ENCODE peak calls at places on chromosome 20, in ten cellular contexts. Y, H, V, J, E, G, F, P, B and T are unnamed samples.

GRCh38 chr20:44572551-44573500 is 9.6 kb upstream of the PKIG start:
- DNase-seq in Y (peak; percentile 84), H (no peak), V (no peak), J (peak; percentile 30), E (peak; percentile 13), G (no peak), F (no peak), P (peak; percentile 78), B (peak; percentile 72), T (no peak)

GRCh38 chr20:37297066-37297736 is 7.7 kb downstream of the MANBAL start:
- DNase-seq in Y (peak; percentile 54), H (no peak), V (no peak), J (no peak), E (no peak), G (no peak), F (no peak), P (no peak), B (no peak), T (no peak)

GRCh38 chr20:50284811-50285375 is 94.3 kb downstream of the CEBPB start:
- DNase-seq in Y (no peak), H (no peak), V (no peak), J (no peak), E (no peak), G (peak; percentile 82), F (no peak), P (no peak), B (no peak), T (no peak)

GRCh38 chr20:58100731-58101356 is 127.6 kb downstream of the ANKRD60 start:
- DNase-seq in Y (no peak), H (no peak), V (no peak), J (no peak), E (no peak), G (no peak), F (no peak), P (no peak), B (no peak), T (no peak)

GRCh38 chr20:10919549-10920140 is 245.8 kb upstream of the JAG1 start:
- DNase-seq in Y (peak; percentile 31), H (no peak), V (no peak), J (no peak), E (no peak), G (no peak), F (no peak), P (no peak), B (no peak), T (no peak)

GRCh38 chr20:12528591-12529041 is 480.2 kb upstream of the SPTLC3 start:
- DNase-seq in Y (no peak), H (no peak), V (no peak), J (no peak), E (no peak), G (no peak), F (no peak), P (no peak), B (no peak), T (no peak)

GRCh38 chr20:56409946-56410345 is 2.1 kb upstream of the CASS4 start:
- DNase-seq in Y (no peak), H (no peak), V (no peak), J (no peak), E (no peak), G (no peak), F (no peak), P (no peak), B (no peak), T (no peak)

GRCh38 chr20:56433221-56433879 is 21.3 kb downstream of the CASS4 start:
- DNase-seq in Y (no peak), H (no peak), V (no peak), J (no peak), E (no peak), G (no peak), F (no peak), P (no peak), B (no peak), T (no peak)

GRCh38 chr20:19964289-19965263 is 52.6 kb upstream of the NAA20 start:
- DNase-seq in Y (peak; percentile 88), H (no peak), V (no peak), J (no peak), E (no peak), G (peak; percentile 70), F (no peak), P (no peak), B (no peak), T (no peak)

GRCh38 chr20:48126227-48126740 is 341.0 kb upstream of the SULF2 start:
- DNase-seq in Y (no peak), H (peak; percentile 19), V (no peak), J (no peak), E (no peak), G (no peak), F (no peak), P (no peak), B (no peak), T (no peak)

GRCh38 chr20:32344835-32345506 is 13.2 kb upstream of the ASXL1 start:
- DNase-seq in Y (no peak), H (no peak), V (no peak), J (peak; percentile 25), E (no peak), G (no peak), F (peak; percentile 52), P (no peak), B (no peak), T (no peak)

GRCh38 chr20:49979030-49979832 is 3.5 kb upstream of the SNAI1 start:
- DNase-seq in Y (peak; percentile 46), H (peak; percentile 84), V (peak; percentile 77), J (peak; percentile 70), E (peak; percentile 78), G (peak; percentile 78), F (peak; percentile 86), P (peak; percentile 51), B (peak; percentile 40), T (peak; percentile 62)

GRCh38 chr20:33963756-33964155 is 30.0 kb upstream of the RALY start:
- DNase-seq in Y (no peak), H (no peak), V (no peak), J (peak; percentile 27), E (no peak), G (no peak), F (no peak), P (no peak), B (no peak), T (no peak)

GRCh38 chr20:59004493-59004762 is 2.6 kb downstream of the CTSZ start:
- DNase-seq in Y (no peak), H (no peak), V (peak; percentile 62), J (peak; percentile 22), E (no peak), G (peak; percentile 83), F (no peak), P (no peak), B (no peak), T (peak; percentile 40)

GRCh38 chr20:5056801-5057599 is 55.7 kb upstream of the SLC23A2 start:
- DNase-seq in Y (peak; percentile 37), H (peak; percentile 43), V (peak; percentile 55), J (peak; percentile 95), E (no peak), G (no peak), F (no peak), P (peak; percentile 22), B (no peak), T (peak; percentile 80)

GRCh38 chr20:33437141-33437911 is 6.2 kb downstream of the SNTA1 start:
- DNase-seq in Y (peak; percentile 83), H (no peak), V (no peak), J (no peak), E (peak; percentile 35), G (peak; percentile 77), F (no peak), P (peak; percentile 67), B (no peak), T (no peak)

GRCh38 chr20:20215976-20216727 is 151.8 kb upstream of the INSM1 start:
- DNase-seq in Y (no peak), H (no peak), V (no peak), J (no peak), E (no peak), G (no peak), F (no peak), P (no peak), B (peak; percentile 80), T (peak; percentile 29)

GRCh38 chr20:49663112-49663511 is 50.6 kb downstream of the B4GALT5 start:
- DNase-seq in Y (no peak), H (no peak), V (no peak), J (no peak), E (no peak), G (no peak), F (no peak), P (no peak), B (no peak), T (no peak)

GRCh38 chr20:35719717-35720116 is 20.5 kb downstream of the ROMO1 start:
- DNase-seq in Y (no peak), H (no peak), V (no peak), J (no peak), E (no peak), G (no peak), F (no peak), P (no peak), B (no peak), T (no peak)

GRCh38 chr20:3768342-3769130 is 983 bp upstream of the ADISSP start:
- DNase-seq in Y (peak; percentile 81), H (peak; percentile 60), V (peak; percentile 89), J (peak; percentile 87), E (peak; percentile 71), G (peak; percentile 84), F (peak; percentile 90), P (peak; percentile 90), B (peak; percentile 61), T (peak; percentile 83)

GRCh38 chr20:1440024-1440423 is 26.6 kb downstream of the NSFL1C start:
- DNase-seq in Y (peak; percentile 16), H (peak; percentile 40), V (no peak), J (peak; percentile 35), E (no peak), G (no peak), F (no peak), P (no peak), B (no peak), T (no peak)

GRCh38 chr20:58447733-58448391 is 58.8 kb downstream of the VAPB start:
- DNase-seq in Y (peak; percentile 64), H (peak; percentile 80), V (peak; percentile 43), J (peak; percentile 68), E (no peak), G (no peak), F (no peak), P (no peak), B (peak; percentile 10), T (peak; percentile 31)

GRCh38 chr20:2820084-2820895 is 4.1 kb downstream of the TMEM239 start:
- DNase-seq in Y (peak; percentile 95), H (no peak), V (no peak), J (no peak), E (no peak), G (no peak), F (no peak), P (no peak), B (no peak), T (no peak)

GRCh38 chr20:44632103-44632752 is 19.3 kb downstream of the ADA start:
- DNase-seq in Y (no peak), H (no peak), V (no peak), J (no peak), E (no peak), G (no peak), F (no peak), P (no peak), B (no peak), T (no peak)

GRCh38 chr20:22411568-22412450 is 172.6 kb downstream of the FOXA2 start:
- DNase-seq in Y (peak; percentile 97), H (peak; percentile 30), V (no peak), J (peak; percentile 100), E (no peak), G (no peak), F (no peak), P (no peak), B (no peak), T (no peak)

GRCh38 chr20:51387125-51387865 is 155.2 kb downstream of the NFATC2 start:
- DNase-seq in Y (no peak), H (no peak), V (no peak), J (no peak), E (no peak), G (no peak), F (no peak), P (no peak), B (no peak), T (no peak)

GRCh38 chr20:2330090-2330695 is 34.4 kb downstream of the TGM3 start:
- DNase-seq in Y (no peak), H (no peak), V (no peak), J (no peak), E (no peak), G (no peak), F (no peak), P (no peak), B (no peak), T (no peak)

GRCh38 chr20:23923311-23923710 is 43.8 kb upstream of the CST5 start:
- DNase-seq in Y (no peak), H (no peak), V (no peak), J (no peak), E (no peak), G (no peak), F (no peak), P (no peak), B (no peak), T (no peak)